ENCODE peak calls at places on chromosomes 5 and 9, in five cellular contexts. R is stimulated activated CD4-positive, alpha-beta T cell treated with anti-CD3 and anti-CD28 coated beads, TNF-alpha, amount 100 ng/mL, for 24 hours; L is RPMI8226; M is bronchial epithelial cell; E is posterior cingulate gyrus. Q is an unnamed sample.
A peak's percentile ranks its signal among the peaks of the same experiment; 100 is the strongest.

GRCh38 chr9:138023394-138024124 is 146.0 kb downstream of the CACNA1B start:
- DNase-seq in L (no peak), M (no peak), E (peak; percentile 12), R (no peak), Q (no peak)

GRCh38 chr5:39863926-39864572 is 439.3 kb upstream of the DAB2 start:
- DNase-seq in E (no peak), R (no peak), L (no peak), M (peak; percentile 3), Q (no peak)

GRCh38 chr5:175873090-175873454 is 1.7 kb downstream of the CPLX2 start:
- DNase-seq in R (no peak), L (peak; percentile 26), E (no peak), M (no peak), Q (no peak)

GRCh38 chr5:147046894-147047293 is 168.3 kb upstream of the PPP2R2B start:
- DNase-seq in R (no peak), M (no peak), E (no peak), L (no peak), Q (no peak)

GRCh38 chr5:131209506-131210191 is 38.9 kb downstream of the LYRM7 start:
- DNase-seq in R (peak; percentile 16), M (no peak), L (no peak), E (no peak), Q (no peak)

GRCh38 chr5:1344975-1345838 is at the start of gene CLPTM1L:
- DNase-seq in L (peak; percentile 98), R (peak; percentile 76), E (peak; percentile 74), M (peak; percentile 70), Q (peak; percentile 94)

GRCh38 chr9:125845271-125845808 is 98.2 kb downstream of the PBX3 start:
- DNase-seq in E (no peak), R (no peak), L (no peak), M (no peak), Q (no peak)

GRCh38 chr5:151673421-151673820 is 13.3 kb downstream of the SPARC start:
- DNase-seq in E (no peak), M (no peak), L (no peak), R (no peak), Q (no peak)

GRCh38 chr5:96565843-96566242 is 96.3 kb upstream of the CAST start:
- DNase-seq in L (peak; percentile 18), E (no peak), R (no peak), M (peak; percentile 64), Q (no peak)

GRCh38 chr9:87525546-87526303 is 28.1 kb downstream of the DAPK1 start:
- DNase-seq in R (no peak), M (no peak), L (no peak), E (no peak), Q (no peak)

GRCh38 chr9:72478993-72479392 is 42.4 kb upstream of the TMC1 start:
- DNase-seq in M (peak; percentile 39), R (no peak), E (no peak), L (no peak), Q (no peak)

GRCh38 chr5:1795506-1795905 is 4.1 kb downstream of the MRPL36 start:
- DNase-seq in E (no peak), L (no peak), R (no peak), M (no peak), Q (no peak)

GRCh38 chr5:137090151-137090550 is 409.0 kb downstream of the SPOCK1 start:
- DNase-seq in L (no peak), E (no peak), R (no peak), M (no peak), Q (no peak)

GRCh38 chr5:71790433-71790832 is 71.4 kb downstream of the CARTPT start:
- DNase-seq in M (no peak), L (no peak), E (no peak), R (no peak), Q (no peak)

GRCh38 chr5:19771174-19771835 is 216.7 kb downstream of the CDH18 start:
- DNase-seq in L (no peak), R (no peak), E (no peak), M (peak; percentile 38), Q (no peak)

GRCh38 chr9:94603259-94603776 is 9.7 kb upstream of the FBP2 start:
- DNase-seq in R (peak; percentile 46), L (peak; percentile 69), E (peak; percentile 72), M (peak; percentile 47), Q (peak; percentile 81)

GRCh38 chr5:5183192-5183699 is 43.1 kb downstream of the ADAMTS16 start:
- DNase-seq in M (no peak), E (no peak), R (no peak), L (peak; percentile 47), Q (no peak)

GRCh38 chr5:173767580-173768266 is 120.4 kb upstream of the CPEB4 start:
- DNase-seq in L (peak; percentile 89), R (no peak), M (no peak), E (no peak), Q (no peak)

GRCh38 chr9:69370430-69370829 is 45.4 kb downstream of the ENTREP1 start:
- DNase-seq in E (no peak), L (no peak), M (peak; percentile 82), R (no peak), Q (no peak)

GRCh38 chr9:17509151-17509550 is 69.7 kb upstream of the SH3GL2 start:
- DNase-seq in L (no peak), R (no peak), M (no peak), E (no peak), Q (no peak)

GRCh38 chr9:77011973-77012817 is 7.3 kb upstream of the FOXB2 start:
- DNase-seq in M (no peak), L (peak; percentile 47), R (peak; percentile 45), E (peak; percentile 62), Q (peak; percentile 26)

GRCh38 chr5:43207601-43208000 is 15.6 kb downstream of the NIM1K start:
- DNase-seq in E (no peak), M (peak; percentile 27), R (no peak), L (no peak), Q (no peak)

GRCh38 chr5:143402464-143403356 is 776 bp downstream of the NR3C1 start:
- DNase-seq in E (peak; percentile 53), R (peak; percentile 8), M (peak; percentile 41), L (peak; percentile 69), Q (peak; percentile 70)

GRCh38 chr9:8628771-8629170 is 829.2 kb upstream of the DMAC1 start:
- DNase-seq in E (no peak), L (no peak), M (no peak), R (no peak), Q (no peak)

GRCh38 chr5:134463991-134464760 is 52.5 kb upstream of the CDKN2AIPNL start:
- DNase-seq in M (peak; percentile 31), L (no peak), E (no peak), R (no peak), Q (no peak)

GRCh38 chr5:153779852-153780251 is 258.9 kb downstream of the FAM114A2 start:
- DNase-seq in E (no peak), L (no peak), R (no peak), M (no peak), Q (no peak)

GRCh38 chr5:74107899-74108298 is 481.9 kb downstream of the ARHGEF28 start:
- DNase-seq in L (no peak), R (no peak), M (no peak), E (no peak), Q (no peak)

GRCh38 chr5:106127341-106127781 is 1543.4 kb downstream of the EFNA5 start:
- DNase-seq in R (no peak), L (no peak), M (peak; percentile 26), E (no peak), Q (peak; percentile 84)

GRCh38 chr5:59569158-59569557 is 324.4 kb downstream of the PDE4D start:
- DNase-seq in L (no peak), R (no peak), M (no peak), E (no peak), Q (peak; percentile 44)

GRCh38 chr5:109016300-109016699 is 268.6 kb downstream of the FER start:
- DNase-seq in E (no peak), L (no peak), M (no peak), R (no peak), Q (peak; percentile 50)

GRCh38 chr5:159419567-159419966 is 89.3 kb upstream of the IL12B start:
- DNase-seq in L (peak; percentile 84), M (peak; percentile 7), R (no peak), E (no peak), Q (no peak)

GRCh38 chr9:115261656-115262081 is 143.7 kb upstream of the TNC start:
- DNase-seq in L (no peak), M (peak; percentile 90), R (no peak), E (no peak), Q (no peak)

Q was measured in MM.1S.